ENCODE peak calls at places on chromosomes 16 and 17, in eight cellular contexts. R, O, J, P, U, Y, A and Q are unnamed samples.

GRCh38 chr17:9924735-9925191 is 19.7 kb upstream of the RCVRN start:
- DNase-seq in R (no peak), O (peak; percentile 90), J (peak; percentile 39), P (no peak), U (no peak), Y (peak; percentile 42), A (peak; percentile 61), Q (no peak)

GRCh38 chr16:77679901-77680300 is 42.4 kb upstream of the NUDT7 start:
- DNase-seq in R (no peak), O (no peak), J (no peak), P (no peak), U (no peak), Y (no peak), A (no peak), Q (no peak)

GRCh38 chr16:84595052-84595481 is 22.8 kb downstream of the COTL1 start:
- DNase-seq in R (peak; percentile 87), O (no peak), J (no peak), P (no peak), U (peak; percentile 30), Y (peak; percentile 25), A (no peak), Q (no peak)

GRCh38 chr17:55676274-55676673 is 46.4 kb downstream of the TMEM100 start:
- DNase-seq in R (no peak), O (no peak), J (no peak), P (no peak), U (no peak), Y (no peak), A (peak; percentile 35), Q (no peak)

GRCh38 chr16:4521971-4522623 is 16.5 kb downstream of the CDIP1 start:
- DNase-seq in R (no peak), O (peak; percentile 68), J (no peak), P (no peak), U (no peak), Y (no peak), A (peak; percentile 73), Q (peak; percentile 56)

GRCh38 chr17:74340470-74341023 is 14.5 kb downstream of the KIF19 start:
- DNase-seq in R (no peak), O (no peak), J (no peak), P (no peak), U (no peak), Y (no peak), A (peak; percentile 41), Q (no peak)

GRCh38 chr17:67392111-67392510 is 15.0 kb downstream of the PITPNC1 start:
- DNase-seq in R (no peak), O (no peak), J (no peak), P (no peak), U (no peak), Y (no peak), A (no peak), Q (no peak)

GRCh38 chr17:28426081-28426519 is 20.1 kb upstream of the SLC46A1 start:
- DNase-seq in R (peak; percentile 37), O (peak; percentile 84), J (no peak), P (no peak), U (peak; percentile 27), Y (no peak), A (peak; percentile 40), Q (no peak)

GRCh38 chr17:68368387-68368786 is 77.1 kb downstream of the ARSG start:
- DNase-seq in R (no peak), O (no peak), J (no peak), P (no peak), U (no peak), Y (no peak), A (no peak), Q (no peak)

GRCh38 chr17:75575197-75575596 is 12.4 kb upstream of the MYO15B start:
- DNase-seq in R (no peak), O (no peak), J (no peak), P (no peak), U (no peak), Y (no peak), A (no peak), Q (no peak)

GRCh38 chr17:27453466-27453865 is 2.8 kb upstream of the KSR1 start:
- DNase-seq in R (no peak), O (no peak), J (no peak), P (no peak), U (no peak), Y (no peak), A (no peak), Q (no peak)

GRCh38 chr17:50938821-50939541 is 72.8 kb upstream of the TOB1 start:
- DNase-seq in R (no peak), O (no peak), J (no peak), P (no peak), U (no peak), Y (no peak), A (no peak), Q (no peak)

GRCh38 chr16:84396537-84397008 is 28.2 kb downstream of the ATP2C2 start:
- DNase-seq in R (no peak), O (peak; percentile 45), J (no peak), P (no peak), U (no peak), Y (peak; percentile 82), A (no peak), Q (no peak)

GRCh38 chr16:23859713-23860269 is 24.0 kb downstream of the PRKCB start:
- DNase-seq in R (no peak), O (no peak), J (no peak), P (no peak), U (no peak), Y (no peak), A (no peak), Q (no peak)
- TF ChIP-seq POLR2AphosphoS5 in R (no peak), O (no peak), J (no peak), P (no peak), U (no peak), Y (no peak), A (no peak), Q (no peak)

GRCh38 chr17:57834146-57834741 is 15.6 kb downstream of the MRPS23 start:
- DNase-seq in R (peak; percentile 91), O (peak; percentile 78), J (no peak), P (no peak), U (no peak), Y (peak; percentile 88), A (peak; percentile 45), Q (no peak)
- TF ChIP-seq POLR2AphosphoS5 in R (peak; percentile 43), O (no peak), J (no peak), P (peak; percentile 74), U (no peak), Y (peak; percentile 76), A (no peak), Q (no peak)

GRCh38 chr16:55466209-55466608 is 12.8 kb upstream of the MMP2 start:
- DNase-seq in R (no peak), O (no peak), J (no peak), P (no peak), U (no peak), Y (no peak), A (no peak), Q (no peak)

GRCh38 chr16:55462241-55462640 is 16.8 kb upstream of the MMP2 start:
- DNase-seq in R (no peak), O (no peak), J (no peak), P (no peak), U (no peak), Y (no peak), A (no peak), Q (no peak)

GRCh38 chr16:55467898-55468297 is 11.1 kb upstream of the MMP2 start:
- DNase-seq in R (no peak), O (peak; percentile 6), J (no peak), P (no peak), U (no peak), Y (no peak), A (no peak), Q (no peak)

GRCh38 chr16:55464375-55464774 is 14.6 kb upstream of the MMP2 start:
- DNase-seq in R (no peak), O (peak; percentile 5), J (no peak), P (no peak), U (no peak), Y (no peak), A (no peak), Q (no peak)

DNA sequence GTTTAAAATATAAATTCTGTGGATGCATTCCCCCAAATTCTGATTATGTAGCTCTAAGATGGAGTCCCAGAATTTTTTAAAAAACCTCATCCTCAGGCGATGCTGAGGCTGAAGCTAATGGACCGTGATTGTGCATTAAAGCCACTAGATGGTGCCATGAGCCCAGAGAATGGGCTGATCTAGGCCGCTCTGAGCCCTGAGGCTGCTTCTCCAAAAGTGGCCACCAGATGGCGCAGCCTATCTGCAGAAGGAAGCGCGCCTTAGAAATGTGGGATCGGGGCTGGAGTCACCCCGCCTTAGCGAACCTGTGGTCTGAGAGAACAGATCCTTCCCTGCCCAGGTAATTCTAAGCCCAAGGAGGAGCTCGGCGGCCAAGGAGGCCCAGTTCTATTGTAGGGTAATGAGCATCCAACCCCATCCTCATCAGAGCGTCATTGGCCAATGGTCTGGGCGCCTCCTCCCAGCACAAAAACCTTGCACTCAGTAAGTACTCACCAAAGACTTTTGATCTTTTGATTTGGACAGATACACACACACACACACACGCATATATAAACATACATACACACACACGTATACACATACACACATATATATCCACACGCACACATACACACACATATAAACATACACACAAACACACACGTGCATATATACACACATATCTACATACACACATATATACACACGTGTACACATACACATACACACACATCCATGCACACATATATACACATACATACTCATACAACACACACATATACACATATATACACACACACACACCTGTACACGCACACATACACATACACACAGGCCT is 13.7 kb upstream of the MMP2 start:
- DNase-seq in R (peak; percentile 94), O (peak; percentile 94), J (peak; percentile 83), P (peak; percentile 97), U (peak; percentile 91), Y (peak; percentile 88), A (peak; percentile 81), Q (peak; percentile 93)
- TF ChIP-seq POLR2AphosphoS5 in R (no peak), O (no peak), J (no peak), P (no peak), U (no peak), Y (peak; percentile 44), A (no peak), Q (peak; percentile 38)

GRCh38 chr17:42042598-42043319 is 7.6 kb downstream of the C17orf113 start:
- DNase-seq in R (no peak), O (no peak), J (no peak), P (no peak), U (no peak), Y (no peak), A (no peak), Q (no peak)

GRCh38 chr17:42047343-42047742 is 3.1 kb downstream of the C17orf113 start:
- DNase-seq in R (no peak), O (no peak), J (no peak), P (no peak), U (no peak), Y (no peak), A (no peak), Q (no peak)

GRCh38 chr17:42049834-42050359 is 504 bp downstream of the C17orf113 start:
- DNase-seq in R (no peak), O (no peak), J (no peak), P (no peak), U (no peak), Y (no peak), A (no peak), Q (no peak)

GRCh38 chr17:42041619-42042018 is 8.8 kb downstream of the C17orf113 start:
- DNase-seq in R (no peak), O (no peak), J (no peak), P (no peak), U (no peak), Y (no peak), A (no peak), Q (no peak)

GRCh38 chr17:42045719-42046118 is 4.7 kb downstream of the C17orf113 start:
- DNase-seq in R (no peak), O (no peak), J (no peak), P (no peak), U (no peak), Y (no peak), A (no peak), Q (no peak)
- TF ChIP-seq POLR2AphosphoS5 in R (no peak), O (no peak), J (no peak), P (no peak), U (no peak), Y (no peak), A (no peak), Q (no peak)